ENCODE peak calls at places on chromosomes 5 and 9, in ten cellular contexts. R is ovary; Q is CD8-positive, alpha-beta memory T cell; C is stomach; P is body of pancreas; S is spleen; X is small intestine; I is testis; D is BE2C; T is PC-3. W is an unnamed sample. For H3K36me3 and H3K27me3, the result is how much of the 10 kb centered on the place peaks cover.

GRCh38 chr5:14593326-14594036 is 11.9 kb downstream of the OTULINL start:
- DNase-seq in P (no peak), S (no peak), T (no peak), C (no peak), D (no peak), X (no peak), Q (no peak), I (no peak), R (no peak), W (no peak)

GRCh38 chr5:139851558-139851957 is 56.0 kb downstream of the PSD2 start:
- DNase-seq in I (no peak), P (no peak), S (peak), R (no peak), X (no peak), Q (no peak), C (no peak), T (no peak), D (no peak), W (no peak)

GRCh38 chr5:54390539-54391031 is 64.9 kb upstream of the HSPB3 start:
- DNase-seq in P (no peak), C (no peak), T (no peak), I (no peak), R (no peak), S (no peak), X (no peak), Q (no peak), D (no peak), W (no peak)

GRCh38 chr5:97142521-97143254 is at the start of gene LIX1:
- DNase-seq in D (peak), X (peak), P (peak), C (no peak), Q (no peak), S (no peak), R (no peak), T (peak), I (peak), W (peak)

GRCh38 chr9:117245225-117245624 is 169.6 kb downstream of the ASTN2 start:
- DNase-seq in Q (no peak), D (no peak), R (no peak), I (no peak), S (no peak), P (no peak), C (no peak), T (no peak), X (no peak), W (no peak)

GRCh38 chr5:95779611-95780010 is 42.9 kb downstream of the GLRX start:
- DNase-seq in Q (no peak), P (no peak), C (no peak), S (no peak), T (no peak), R (no peak), I (no peak), D (no peak), X (no peak), W (no peak)

GRCh38 chr5:147989977-147990376 is 73.8 kb upstream of the SPINK5 start:
- DNase-seq in X (no peak), Q (no peak), I (no peak), C (no peak), P (no peak), T (peak), R (no peak), S (no peak), D (no peak), W (no peak)

GRCh38 chr9:12166511-12166910 is 526.7 kb upstream of the TYRP1 start:
- DNase-seq in S (no peak), I (no peak), D (no peak), X (no peak), Q (no peak), P (no peak), R (no peak), C (no peak), T (no peak), W (no peak)

GRCh38 chr5:158701406-158702177 is 398.1 kb downstream of the EBF1 start:
- DNase-seq in R (peak), I (no peak), Q (no peak), X (no peak), P (no peak), S (no peak), T (peak), D (no peak), C (no peak), W (no peak)

GRCh38 chr5:176639981-176640380 is 7.3 kb upstream of the TSPAN17 start:
- DNase-seq in T (no peak), Q (no peak), C (no peak), I (no peak), P (peak), D (no peak), R (no peak), S (no peak), X (no peak), W (peak)

GRCh38 chr5:178483620-178484019 is 106.6 kb downstream of the COL23A1 start:
- DNase-seq in R (no peak), Q (no peak), I (peak), P (peak), C (peak), X (no peak), S (peak), D (no peak), T (no peak), W (no peak)

GRCh38 chr5:150596313-150596712 is 44.1 kb upstream of the SYNPO start:
- DNase-seq in P (no peak), R (peak), I (no peak), C (no peak), S (peak), D (no peak), T (no peak), Q (no peak), X (no peak), W (no peak)

GRCh38 chr5:157295247-157295646 is 29.3 kb downstream of the CYFIP2 start:
- DNase-seq in P (no peak), I (no peak), D (no peak), S (no peak), Q (no peak), X (peak), T (no peak), C (no peak), R (no peak), W (no peak)

GRCh38 chr5:96256795-96257470 is 176.1 kb downstream of the PCSK1 start:
- DNase-seq in X (peak), Q (no peak), D (peak), T (peak), I (no peak), P (peak), C (no peak), S (no peak), R (no peak), W (no peak)

GRCh38 chr9:33140406-33141360 is 26.5 kb downstream of the B4GALT1 start:
- DNase-seq in P (no peak), Q (no peak), I (peak), S (no peak), D (no peak), R (no peak), C (no peak), X (no peak), T (no peak), W (no peak)

GRCh38 chr5:173802670-173803165 is 85.4 kb upstream of the CPEB4 start:
- DNase-seq in I (no peak), S (peak), C (peak), R (no peak), D (no peak), X (peak), P (peak), Q (no peak), T (peak), W (no peak)

GRCh38 chr5:141150215-141150992 is 547 bp downstream of the PCDHB6 start:
- DNase-seq in C (no peak), X (no peak), I (no peak), R (no peak), P (no peak), T (no peak), D (no peak), S (no peak), Q (no peak), W (no peak)

GRCh38 chr9:31272456-31273295 is 1111.8 kb upstream of the ACO1 start:
- DNase-seq in D (no peak), I (no peak), X (peak), C (no peak), P (no peak), T (peak), Q (no peak), S (no peak), R (no peak), W (no peak)

GRCh38 chr5:73135429-73136276 is 15.3 kb downstream of the TMEM171 start:
- DNase-seq in D (no peak), T (peak), P (no peak), I (no peak), C (no peak), R (no peak), S (no peak), X (no peak), Q (no peak), W (peak)

GRCh38 chr9:77944556-77945261 is 86.9 kb downstream of the GNAQ start:
- DNase-seq in I (no peak), R (no peak), X (peak), T (no peak), S (no peak), D (no peak), Q (no peak), C (no peak), P (peak), W (peak)

GRCh38 chr5:96048763-96049162 is 87.1 kb upstream of the ELL2 start:
- DNase-seq in I (no peak), T (no peak), R (no peak), X (peak), Q (no peak), P (peak), C (peak), D (no peak), S (no peak), W (no peak)

GRCh38 chr5:136201870-136202269 is 8.9 kb upstream of the SMIM32 start:
- DNase-seq in D (no peak), T (no peak), C (no peak), I (no peak), X (no peak), S (peak), R (no peak), Q (no peak), P (no peak), W (no peak)

DNA sequence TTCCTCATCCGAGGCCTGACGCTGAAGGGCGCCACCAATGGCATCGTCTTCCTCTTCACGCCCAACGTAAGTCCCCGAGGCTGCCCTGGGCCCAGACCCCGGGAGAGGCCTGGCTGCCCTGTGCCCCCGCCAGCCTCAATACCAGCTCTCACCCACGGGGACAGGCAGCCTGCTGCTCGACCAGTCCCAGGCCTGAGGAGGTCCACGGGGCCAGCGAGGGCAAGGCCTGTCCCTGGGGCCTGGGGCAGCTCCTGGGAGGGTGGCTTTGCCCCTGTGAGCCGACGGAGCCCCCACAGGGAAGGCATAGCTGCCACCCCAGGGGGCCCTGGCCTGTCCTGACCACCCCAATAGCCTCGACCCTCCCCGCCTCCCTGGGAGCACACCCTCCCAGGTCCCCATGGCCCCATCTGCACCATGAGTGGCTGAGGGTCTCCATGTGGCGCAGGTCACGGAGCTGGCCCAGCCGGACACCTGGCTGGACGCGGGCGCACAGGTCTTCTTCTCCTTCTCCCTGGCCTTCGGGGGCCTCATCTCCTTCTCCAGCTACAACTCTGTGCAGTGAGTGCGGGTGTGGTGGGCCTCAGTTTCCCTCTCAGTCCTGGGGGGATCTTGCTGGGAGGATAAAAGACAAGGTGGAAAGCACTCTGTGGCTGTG is 11.5 kb upstream of the SLC6A18 start:
- DNase-seq in I (no peak), X (no peak), T (no peak), R (no peak), D (no peak), Q (no peak), P (no peak), C (no peak), S (peak), W (no peak)
- H3K36me3 ChIP-seq in I (under half), X (under half), T (under half), R (under half), D (under half), Q (under half), P (under half), C (under half), S (under half), W (under half)

DNA sequence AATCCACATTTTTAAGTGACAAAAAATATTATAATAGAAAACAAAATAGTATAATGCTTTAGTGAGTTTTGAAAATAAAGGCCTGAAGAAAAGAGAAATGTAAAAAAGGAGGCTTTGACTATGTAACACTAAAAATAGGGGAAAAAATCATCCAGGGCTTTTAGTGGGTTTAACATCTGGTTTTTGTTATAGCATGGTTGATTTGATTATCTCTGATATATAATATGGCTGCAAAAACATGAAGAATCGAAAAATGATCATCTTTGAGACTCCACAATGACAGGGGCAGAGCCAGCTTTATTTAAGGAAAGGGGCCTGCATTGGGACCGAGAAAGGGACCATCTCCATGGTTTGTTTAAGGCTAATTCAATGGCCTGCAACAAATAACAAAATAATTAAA is 393.8 kb downstream of the PLK2 start:
- DNase-seq in R (no peak), S (no peak), X (no peak), P (no peak), D (no peak), Q (no peak), I (no peak), T (no peak), C (no peak), W (no peak)
- H3K27me3 ChIP-seq in R (under half), S (under half), X (under half), P (under half), D (under half), Q (under half), I (under half), T (under half), C (under half), W (under half)

GRCh38 chr5:15790446-15791005 is 290.5 kb downstream of the FBXL7 start:
- DNase-seq in T (no peak), P (no peak), C (no peak), D (no peak), X (no peak), S (no peak), I (no peak), Q (no peak), R (no peak), W (no peak)
- H3K36me3 ChIP-seq in T (under half), P (under half), C (under half), D (under half), X (under half), S (under half), I (under half), Q (under half), R (under half), W (under half)

DNA sequence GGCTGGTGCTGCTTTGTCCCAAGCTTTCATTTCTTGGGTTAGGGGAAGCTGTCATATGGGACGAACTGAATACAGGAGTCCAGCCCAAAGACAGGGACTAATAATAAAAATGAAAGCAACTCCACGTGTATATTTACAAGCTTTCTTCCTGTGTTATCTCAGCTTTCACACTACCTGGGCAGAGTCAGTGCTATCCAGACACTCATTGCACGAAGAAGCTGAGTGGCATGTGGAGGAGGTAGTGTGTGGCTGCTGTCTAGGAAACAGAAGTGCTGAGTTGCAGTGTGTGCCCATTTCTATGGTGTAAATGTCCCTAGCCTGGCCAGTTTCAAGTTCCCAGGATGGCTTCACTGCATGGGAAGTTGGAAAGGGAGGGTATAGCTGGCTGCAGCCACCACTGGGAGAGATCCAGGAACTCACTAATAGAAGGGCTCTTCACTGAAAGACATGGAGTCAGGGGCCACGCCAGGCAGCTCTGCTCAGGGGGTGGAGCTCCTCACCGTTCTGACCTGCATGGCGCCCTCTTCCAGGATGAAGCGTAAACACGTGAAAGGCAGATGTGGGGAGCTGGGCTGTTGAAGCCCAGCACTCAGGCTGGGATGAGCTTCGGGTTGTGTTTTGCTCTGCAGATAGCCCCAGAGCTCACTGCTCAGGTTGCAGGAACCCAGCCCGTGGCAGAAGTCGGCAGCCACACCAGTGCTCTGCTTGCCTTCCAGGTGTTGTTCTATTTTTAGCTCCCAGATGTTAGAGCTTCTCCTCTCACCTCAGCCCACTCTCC is 116.9 kb downstream of the IRX2 start:
- DNase-seq in T (no peak), D (no peak), R (no peak), X (no peak), Q (no peak), S (no peak), P (no peak), I (no peak), C (no peak), W (no peak)
- H3K27me3 ChIP-seq in T (half or more), D (under half), R (under half), X (under half), Q (under half), S (under half), P (under half), I (under half), C (under half), W (under half)

W was measured in thyroid gland.